ENCODE peak calls at places on chromosomes 12 and 14, in seven cellular contexts. H is GM12878, J is SK-N-SH, V is HCT116, F is K562, L is HepG2, K is H1. O is an unnamed sample.

GRCh38 chr12:22321620-22322019 is 12.9 kb downstream of the ST8SIA1 start:
- DNase-seq in K (no peak), H (no peak), L (no peak), J (no peak), F (peak), V (no peak), O (no peak)

GRCh38 chr14:96086574-96087077 is 47.5 kb downstream of the C14orf132 start:
- DNase-seq in H (no peak), L (no peak), F (no peak), K (no peak), J (no peak), V (no peak), O (no peak)

GRCh38 chr14:73428354-73428824 is 30.0 kb downstream of the NUMB start:
- DNase-seq in V (no peak), K (no peak), L (peak), H (no peak), F (no peak), J (no peak), O (no peak)

GRCh38 chr12:13210543-13211190 is 14.1 kb downstream of the EMP1 start:
- DNase-seq in H (no peak), J (no peak), F (no peak), L (no peak), V (no peak), K (no peak), O (no peak)

GRCh38 chr12:52061470-52062166 is 8.2 kb upstream of the ATG101 start:
- DNase-seq in V (no peak), F (no peak), L (peak), K (no peak), H (no peak), J (no peak), O (no peak)

GRCh38 chr12:17062296-17063061 is 456.5 kb upstream of the LMO3 start:
- DNase-seq in H (no peak), J (no peak), K (no peak), V (no peak), L (no peak), F (no peak), O (peak)

GRCh38 chr14:90851327-90852036 is 35.3 kb upstream of the TTC7B start:
- DNase-seq in V (no peak), J (no peak), L (peak), H (no peak), F (no peak), K (no peak), O (no peak)

GRCh38 chr12:80107221-80107620 is 7.9 kb downstream of the OTOGL start:
- DNase-seq in K (no peak), L (no peak), H (peak), V (no peak), J (no peak), F (no peak), O (no peak)

GRCh38 chr14:72962829-72963312 is 36.6 kb downstream of the DCAF4 start:
- DNase-seq in K (peak), F (peak), L (peak), H (no peak), V (peak), J (no peak), O (peak)

GRCh38 chr12:4449862-4450222 is 4.2 kb upstream of the FGF6 start:
- DNase-seq in L (no peak), V (no peak), J (no peak), K (no peak), H (no peak), F (no peak), O (no peak)

GRCh38 chr12:24778486-24779304 is 170.2 kb downstream of the BCAT1 start:
- DNase-seq in F (peak), J (peak), K (no peak), V (no peak), L (peak), H (peak), O (peak)

GRCh38 chr12:107359382-107359781 is 266.0 kb upstream of the CRY1 start:
- DNase-seq in V (no peak), J (no peak), F (no peak), K (no peak), L (no peak), H (no peak), O (no peak)

GRCh38 chr12:114167431-114167830 is 201.3 kb upstream of the RBM19 start:
- DNase-seq in K (no peak), H (no peak), F (no peak), V (no peak), J (no peak), L (no peak), O (no peak)

GRCh38 chr12:100668939-100669536 is 95.6 kb downstream of the GAS2L3 start:
- DNase-seq in J (peak), K (peak), H (no peak), L (peak), F (peak), V (peak), O (peak)

GRCh38 chr14:55125403-55125802 is 3.6 kb upstream of the LGALS3 start:
- DNase-seq in L (no peak), F (no peak), J (no peak), K (no peak), H (no peak), V (no peak), O (no peak)

GRCh38 chr12:13124661-13125505 is 21.4 kb upstream of the GSG1 start:
- DNase-seq in V (no peak), L (no peak), J (no peak), F (no peak), K (no peak), H (no peak), O (no peak)

GRCh38 chr12:83052890-83053541 is 366.3 kb downstream of the TMTC2 start:
- DNase-seq in H (no peak), F (peak), V (no peak), L (no peak), K (no peak), J (no peak), O (no peak)

GRCh38 chr12:94326727-94327126 is 132.9 kb downstream of the CEP83 start:
- DNase-seq in F (no peak), H (no peak), V (no peak), L (no peak), K (no peak), J (no peak), O (no peak)

GRCh38 chr12:99043319-99043914 is 398.3 kb downstream of the APAF1 start:
- DNase-seq in F (peak), V (peak), J (peak), L (peak), H (peak), K (peak), O (peak)

GRCh38 chr12:6034596-6034995 is 89.5 kb upstream of the ANO2 start:
- DNase-seq in F (no peak), L (no peak), K (no peak), H (no peak), V (no peak), J (no peak), O (no peak)

GRCh38 chr12:41936333-41936732 is 208.3 kb downstream of the GXYLT1 start:
- DNase-seq in F (no peak), H (no peak), K (no peak), J (no peak), V (no peak), L (no peak), O (no peak)

GRCh38 chr14:95052016-95052585 is 105.2 kb downstream of the DICER1 start:
- DNase-seq in F (no peak), J (no peak), H (no peak), K (no peak), L (no peak), V (no peak), O (no peak)

GRCh38 chr14:95047754-95048153 is 109.6 kb downstream of the DICER1 start:
- DNase-seq in F (no peak), V (no peak), L (no peak), K (no peak), J (no peak), H (no peak), O (no peak)

GRCh38 chr14:95048771-95049312 is 108.5 kb downstream of the DICER1 start:
- DNase-seq in K (no peak), F (no peak), J (no peak), L (no peak), H (no peak), V (no peak), O (no peak)

GRCh38 chr14:95046711-95047681 is 110.3 kb downstream of the DICER1 start:
- DNase-seq in H (no peak), K (no peak), J (no peak), L (no peak), F (no peak), V (no peak), O (no peak)

GRCh38 chr14:95049952-95050351 is 107.4 kb downstream of the DICER1 start:
- DNase-seq in L (no peak), V (no peak), H (no peak), J (no peak), K (no peak), F (no peak), O (no peak)
- TF ChIP-seq SIN3A in L (no peak), V (no peak), H (no peak), J (no peak), K (no peak), F (no peak), O (no peak)

GRCh38 chr14:31261859-31262739 is 54.5 kb upstream of the HECTD1 start:
- DNase-seq in L (peak), V (no peak), H (peak), F (no peak), K (no peak), J (no peak), O (no peak)
- TF ChIP-seq SIN3A in L (no peak), V (no peak), H (no peak), F (no peak), K (no peak), J (no peak), O (no peak)

GRCh38 chr14:102390064-102390463 is 27.3 kb downstream of the TECPR2 start:
- DNase-seq in F (no peak), J (no peak), H (no peak), V (no peak), L (peak), K (no peak), O (no peak)
- TF ChIP-seq SIN3A in F (no peak), J (no peak), H (no peak), V (no peak), L (no peak), K (no peak), O (no peak)

GRCh38 chr14:92108345-92109254 is 2.2 kb upstream of the ATXN3 start:
- DNase-seq in J (no peak), F (peak), H (no peak), V (no peak), K (no peak), L (peak), O (no peak)
- TF ChIP-seq SIN3A in J (no peak), F (no peak), H (no peak), V (no peak), K (no peak), L (no peak), O (no peak)

DNA sequence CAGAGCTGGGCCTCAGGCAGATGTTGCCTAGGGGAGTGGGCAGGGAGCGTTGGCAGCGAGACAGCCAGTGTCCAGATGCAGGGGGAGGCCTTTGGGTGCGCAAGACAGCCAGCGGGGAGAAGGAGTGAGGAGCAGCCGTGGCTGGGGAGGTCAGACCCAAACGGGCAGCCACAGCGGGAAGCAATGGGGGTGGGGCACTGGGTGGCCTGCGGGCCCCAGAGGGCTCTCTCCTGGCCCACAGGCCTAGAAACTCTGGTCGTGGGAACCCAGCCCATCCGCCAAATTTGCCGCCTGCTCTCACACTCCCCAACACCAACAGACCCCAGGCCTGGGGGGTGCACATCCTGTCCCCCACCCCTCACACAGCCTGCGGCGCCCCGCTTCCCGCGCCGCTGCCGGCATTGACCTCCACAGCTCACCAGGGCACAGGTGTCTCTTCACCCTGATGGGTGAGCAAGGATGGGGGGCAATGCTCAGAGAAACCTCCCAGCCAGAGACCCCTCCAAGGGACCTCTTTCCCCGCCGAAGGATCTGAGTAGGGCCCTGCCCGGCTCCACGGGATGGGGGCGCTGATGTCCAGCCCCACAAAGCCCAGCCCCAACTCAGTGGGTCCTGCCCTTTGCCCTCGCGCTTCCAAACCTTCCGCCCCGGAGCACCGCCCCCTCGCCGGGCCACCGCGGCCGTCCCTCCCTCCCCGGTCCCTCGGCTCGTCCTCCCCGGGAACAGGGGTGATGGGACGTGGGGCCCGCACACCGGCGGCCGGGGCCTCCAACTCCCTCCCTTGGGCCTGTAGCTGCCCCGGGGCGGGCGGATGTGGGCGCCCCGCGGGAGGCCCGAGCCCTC is 781 bp downstream of the HDAC7 start:
- DNase-seq in F (peak), J (peak), H (no peak), V (no peak), K (no peak), L (peak), O (no peak)
- TF ChIP-seq SIN3A in F (no peak), J (peak), H (no peak), V (no peak), K (peak), L (peak), O (no peak)

O was measured in Panc1.